ENCODE peak calls at places on chromosomes 1 and 21, in nine cellular contexts. G is ureter; A is stimulated activated CD8-positive, alpha-beta memory T cell treated with anti-CD3 and anti-CD28 coated beads, Interleukin-15, amount 100 ng/mL, for 4 hours; D is psoas muscle; X is HT-29; U is mucosa of descending colon; J is HEK293T; W is NCI-H510A treated with DMSO at 0.1 percent for 48 hours; L is ELR. I is an unnamed sample.

GRCh38 chr1:219185486-219186117 is 11.9 kb downstream of the LYPLAL1 start:
- DNase-seq in J (no peak), D (no peak), U (no peak), X (no peak), L (peak; percentile 46), A (no peak), G (no peak), W (no peak), I (no peak)

GRCh38 chr1:212438831-212439237 is 6.1 kb downstream of the NENF start:
- DNase-seq in W (no peak), J (no peak), U (no peak), D (no peak), L (no peak), A (no peak), X (no peak), G (no peak), I (no peak)

GRCh38 chr1:161069731-161070270 is at the start of gene ARHGAP30:
- DNase-seq in G (peak; percentile 67), W (no peak), U (peak; percentile 74), L (no peak), A (peak; percentile 76), X (no peak), J (no peak), D (peak; percentile 83), I (no peak)

GRCh38 chr1:45299981-45300668 is 26.6 kb upstream of the HPDL start:
- DNase-seq in U (peak; percentile 48), W (peak; percentile 83), X (peak; percentile 82), A (no peak), L (peak; percentile 85), G (no peak), D (no peak), J (peak; percentile 68), I (peak; percentile 46)

GRCh38 chr21:38777521-38777920 is 28.2 kb upstream of the ETS2 start:
- DNase-seq in W (no peak), X (no peak), J (no peak), A (no peak), L (no peak), D (no peak), G (no peak), U (no peak), I (no peak)

GRCh38 chr1:198234511-198235251 is 77.9 kb downstream of the NEK7 start:
- DNase-seq in D (no peak), W (no peak), J (no peak), L (peak; percentile 72), X (peak; percentile 12), U (peak; percentile 3), A (no peak), G (no peak), I (no peak)

GRCh38 chr1:205128050-205128449 is 6.3 kb upstream of the RBBP5 start:
- DNase-seq in J (no peak), W (no peak), D (no peak), L (no peak), X (no peak), U (no peak), A (no peak), G (no peak), I (no peak)

GRCh38 chr1:184622136-184622823 is 132.4 kb downstream of the EDEM3 start:
- DNase-seq in U (peak; percentile 88), X (peak; percentile 76), A (no peak), J (peak; percentile 83), G (peak; percentile 87), D (peak; percentile 89), L (no peak), W (peak; percentile 77), I (peak; percentile 83)

GRCh38 chr1:14626869-14627607 is 28.6 kb downstream of the KAZN start:
- DNase-seq in G (peak; percentile 52), W (peak; percentile 97), X (no peak), L (no peak), A (no peak), J (peak; percentile 22), U (peak; percentile 21), D (no peak), I (peak; percentile 9)

GRCh38 chr21:41442496-41443186 is 16.6 kb downstream of the MX1 start:
- DNase-seq in D (no peak), U (no peak), W (no peak), X (no peak), L (no peak), G (no peak), A (no peak), J (no peak), I (no peak)

GRCh38 chr1:114153621-114154145 is at the start of gene SYT6:
- DNase-seq in D (peak; percentile 52), U (no peak), A (no peak), X (no peak), W (no peak), G (no peak), J (peak; percentile 54), L (no peak), I (peak; percentile 19)

I was measured in BE2C.